ENCODE peak calls at places on chromosomes 2 and 18, in five cellular contexts. W is fibroblast of the conjunctiva, G is NCI-H2029 treated with DMSO at 0.1 percent for 48 hours, F is ureter, U is COR-L47. S is an unnamed sample.

GRCh38 chr2:171814883-171815282 is 79.2 kb downstream of the SLC25A12 start:
- DNase-seq in W (no peak), G (no peak), F (no peak), U (no peak), S (no peak)

GRCh38 chr2:8761529-8762164 is 75.8 kb downstream of the KIDINS220 start:
- DNase-seq in W (peak; percentile 26), G (no peak), F (no peak), U (peak; percentile 65), S (peak; percentile 32)

GRCh38 chr2:134943540-134943939 is 24.9 kb downstream of the CCNT2 start:
- DNase-seq in W (no peak), G (no peak), F (no peak), U (no peak), S (no peak)

GRCh38 chr2:127218843-127219715 is 1.0 kb downstream of the CYP27C1 start:
- DNase-seq in W (no peak), G (no peak), F (no peak), U (no peak), S (no peak)

GRCh38 chr18:5197032-5197434 is at the start of gene AKAIN1:
- DNase-seq in W (peak; percentile 1), G (peak; percentile 4), F (no peak), U (peak; percentile 10), S (no peak)

GRCh38 chr2:110101280-110101844 is 14.3 kb downstream of the MALL start:
- DNase-seq in W (peak; percentile 98), G (peak; percentile 92), F (peak; percentile 93), U (peak; percentile 97), S (peak; percentile 99)

GRCh38 chr18:22467760-22468553 is 50.2 kb upstream of the CTAGE1 start:
- DNase-seq in W (peak; percentile 91), G (no peak), F (no peak), U (no peak), S (peak; percentile 97)

GRCh38 chr2:241379481-241380480 is 23.7 kb downstream of the FARP2 start:
- DNase-seq in W (peak; percentile 27), G (no peak), F (no peak), U (no peak), S (no peak)

GRCh38 chr2:127910415-127910814 is 24.7 kb upstream of the AMMECR1L start:
- DNase-seq in W (no peak), G (no peak), F (no peak), U (no peak), S (no peak)

GRCh38 chr2:100765481-100765880 is 54.5 kb upstream of the NPAS2 start:
- DNase-seq in W (no peak), G (no peak), F (peak; percentile 15), U (no peak), S (no peak)

GRCh38 chr2:113700186-113700841 is 56.1 kb downstream of the SLC35F5 start:
- DNase-seq in W (no peak), G (no peak), F (no peak), U (peak; percentile 18), S (no peak)

GRCh38 chr2:238263204-238264071 is 23.6 kb upstream of the HES6 start:
- DNase-seq in W (peak; percentile 93), G (peak; percentile 58), F (peak; percentile 93), U (no peak), S (peak; percentile 85)

GRCh38 chr2:100891911-100892642 is 72.1 kb downstream of the NPAS2 start:
- DNase-seq in W (no peak), G (no peak), F (no peak), U (no peak), S (peak; percentile 52)

GRCh38 chr2:61328707-61329251 is 142.1 kb downstream of the USP34 start:
- DNase-seq in W (no peak), G (peak; percentile 55), F (no peak), U (no peak), S (no peak)

GRCh38 chr2:15127876-15128275 is 433.3 kb downstream of the NBAS start:
- DNase-seq in W (no peak), G (no peak), F (no peak), U (no peak), S (no peak)

GRCh38 chr2:80073134-80073561 is 231.4 kb downstream of the LRRTM1 start:
- DNase-seq in W (peak; percentile 32), G (no peak), F (no peak), U (peak; percentile 1), S (peak; percentile 17)

GRCh38 chr2:240347949-240348500 is 87.4 kb upstream of the GPC1 start:
- DNase-seq in W (no peak), G (no peak), F (no peak), U (no peak), S (no peak)

GRCh38 chr2:157777425-157777824 is 98.7 kb downstream of the ACVR1 start:
- DNase-seq in W (peak; percentile 55), G (no peak), F (peak; percentile 53), U (peak; percentile 15), S (peak; percentile 26)

GRCh38 chr2:16546128-16546754 is 119.4 kb downstream of the CYRIA start:
- DNase-seq in W (no peak), G (no peak), F (no peak), U (no peak), S (peak; percentile 25)

GRCh38 chr18:8685141-8685913 is 20.0 kb upstream of the MTCL1 start:
- DNase-seq in W (peak; percentile 28), G (no peak), F (peak; percentile 73), U (peak; percentile 79), S (no peak)

GRCh38 chr18:78528437-78529228 is 451.0 kb upstream of the SALL3 start:
- DNase-seq in W (no peak), G (peak; percentile 1), F (no peak), U (peak; percentile 19), S (no peak)

GRCh38 chr18:57431512-57432080 is 3.6 kb upstream of the ONECUT2 start:
- DNase-seq in W (no peak), G (no peak), F (no peak), U (no peak), S (no peak)

GRCh38 chr2:121502246-121502645 is 28.4 kb upstream of the RNU4ATAC start:
- DNase-seq in W (peak; percentile 80), G (no peak), F (no peak), U (no peak), S (no peak)